ENCODE peak calls at places on chromosomes 4 and X, in ten cellular contexts. L, N, X, F, V, K, D, I, E and P are unnamed samples.

GRCh38 chrX:111568817-111569216 is 57.4 kb downstream of the SERTM2 start:
- ATAC-seq in L (no peak), N (no peak), X (no peak), F (no peak), V (no peak), K (no peak), D (no peak), I (no peak), E (no peak), P (no peak)

GRCh38 chr4:1910643-1911042 is 39.5 kb downstream of the NSD2 start:
- ATAC-seq in L (no peak), N (no peak), X (peak), F (no peak), V (no peak), K (no peak), D (no peak), I (no peak), E (no peak), P (no peak)

GRCh38 chr4:112167790-112168189 is 22.5 kb downstream of the FAM241A start:
- ATAC-seq in L (peak), N (peak), X (no peak), F (no peak), V (no peak), K (peak), D (peak), I (peak), E (no peak), P (peak)

GRCh38 chrX:49269768-49270248 is at the start of gene PPP1R3F:
- ATAC-seq in L (peak), N (peak), X (peak), F (peak), V (peak), K (peak), D (peak), I (peak), E (peak), P (peak)

GRCh38 chrX:71815121-71815905 is 52.2 kb downstream of the CXorf49B start:
- ATAC-seq in L (no peak), N (no peak), X (no peak), F (no peak), V (no peak), K (no peak), D (no peak), I (no peak), E (no peak), P (no peak)

GRCh38 chr4:184100297-184100885 is 117.3 kb downstream of the ENPP6 start:
- ATAC-seq in L (peak), N (peak), X (peak), F (peak), V (no peak), K (peak), D (no peak), I (peak), E (peak), P (peak)

GRCh38 chrX:120450163-120450562 is 18.9 kb downstream of the LAMP2 start:
- ATAC-seq in L (no peak), N (no peak), X (no peak), F (no peak), V (no peak), K (no peak), D (no peak), I (no peak), E (no peak), P (no peak)

GRCh38 chrX:72128881-72129280 is 2.8 kb downstream of the RTL5 start:
- ATAC-seq in L (no peak), N (no peak), X (peak), F (no peak), V (no peak), K (peak), D (peak), I (no peak), E (no peak), P (no peak)